ENCODE peak calls at places on chromosomes 2 and 18, in five cellular contexts. One of them, this sample, is unnamed. For H3K9me3, the result is how much of the 10 kb centered on the place peaks cover.

GRCh38 chr2:38508311-38509039 is 94.3 kb downstream of the HNRNPLL start:
- DNase-seq in Peyer's patch: peak
- DNase-seq in HCT116: peak
- DNase-seq in naive thymus-derived CD4-positive, alpha-beta T cell: peak
- DNase-seq in small intestine: peak
- DNase-seq in this sample: peak

GRCh38 chr2:129912066-129912820 is 67.2 kb upstream of the RAB6C start:
- DNase-seq in Peyer's patch: no peak
- DNase-seq in HCT116: no peak
- DNase-seq in naive thymus-derived CD4-positive, alpha-beta T cell: no peak
- DNase-seq in small intestine: no peak
- DNase-seq in this sample: no peak

GRCh38 chr2:128279786-128280701 is 38.6 kb downstream of the HS6ST1 start:
- DNase-seq in Peyer's patch: no peak
- DNase-seq in HCT116: no peak
- DNase-seq in naive thymus-derived CD4-positive, alpha-beta T cell: peak
- DNase-seq in small intestine: no peak
- DNase-seq in this sample: peak

GRCh38 chr2:112541315-112542122 is 746 bp upstream of the POLR1B start:
- DNase-seq in Peyer's patch: peak
- DNase-seq in HCT116: no peak
- DNase-seq in naive thymus-derived CD4-positive, alpha-beta T cell: no peak
- DNase-seq in small intestine: peak
- DNase-seq in this sample: peak

GRCh38 chr2:181686566-181687185 is 6.4 kb upstream of the NEUROD1 start:
- DNase-seq in Peyer's patch: no peak
- DNase-seq in HCT116: no peak
- DNase-seq in naive thymus-derived CD4-positive, alpha-beta T cell: no peak
- DNase-seq in small intestine: no peak
- DNase-seq in this sample: no peak

GRCh38 chr2:187349328-187349944 is 98.6 kb downstream of the CALCRL start:
- DNase-seq in Peyer's patch: no peak
- DNase-seq in HCT116: no peak
- DNase-seq in naive thymus-derived CD4-positive, alpha-beta T cell: no peak
- DNase-seq in small intestine: no peak
- DNase-seq in this sample: no peak

GRCh38 chr2:119377266-119377972 is 10.6 kb downstream of the DBI start:
- DNase-seq in Peyer's patch: no peak
- DNase-seq in HCT116: no peak
- DNase-seq in naive thymus-derived CD4-positive, alpha-beta T cell: no peak
- DNase-seq in small intestine: no peak
- DNase-seq in this sample: no peak

GRCh38 chr2:151289972-151290335 is 486 bp upstream of the NMI start:
- DNase-seq in Peyer's patch: peak
- DNase-seq in HCT116: no peak
- DNase-seq in naive thymus-derived CD4-positive, alpha-beta T cell: no peak
- DNase-seq in small intestine: no peak
- DNase-seq in this sample: no peak

GRCh38 chr2:56680971-56681631 is 497.3 kb downstream of the CCDC85A start:
- DNase-seq in Peyer's patch: no peak
- DNase-seq in HCT116: no peak
- DNase-seq in naive thymus-derived CD4-positive, alpha-beta T cell: no peak
- DNase-seq in small intestine: no peak
- DNase-seq in this sample: no peak

GRCh38 chr2:46967990-46968647 is 52.5 kb upstream of the MCFD2 start:
- DNase-seq in Peyer's patch: no peak
- DNase-seq in HCT116: peak
- DNase-seq in naive thymus-derived CD4-positive, alpha-beta T cell: no peak
- DNase-seq in small intestine: peak
- DNase-seq in this sample: no peak

GRCh38 chr2:216920150-216920846 is 60.4 kb upstream of the TNP1 start:
- DNase-seq in Peyer's patch: no peak
- DNase-seq in HCT116: no peak
- DNase-seq in naive thymus-derived CD4-positive, alpha-beta T cell: no peak
- DNase-seq in small intestine: no peak
- DNase-seq in this sample: no peak

GRCh38 chr18:3649559-3650426 is 199.8 kb downstream of the TGIF1 start:
- DNase-seq in Peyer's patch: no peak
- DNase-seq in HCT116: no peak
- DNase-seq in naive thymus-derived CD4-positive, alpha-beta T cell: no peak
- DNase-seq in small intestine: no peak
- DNase-seq in this sample: no peak

DNA sequence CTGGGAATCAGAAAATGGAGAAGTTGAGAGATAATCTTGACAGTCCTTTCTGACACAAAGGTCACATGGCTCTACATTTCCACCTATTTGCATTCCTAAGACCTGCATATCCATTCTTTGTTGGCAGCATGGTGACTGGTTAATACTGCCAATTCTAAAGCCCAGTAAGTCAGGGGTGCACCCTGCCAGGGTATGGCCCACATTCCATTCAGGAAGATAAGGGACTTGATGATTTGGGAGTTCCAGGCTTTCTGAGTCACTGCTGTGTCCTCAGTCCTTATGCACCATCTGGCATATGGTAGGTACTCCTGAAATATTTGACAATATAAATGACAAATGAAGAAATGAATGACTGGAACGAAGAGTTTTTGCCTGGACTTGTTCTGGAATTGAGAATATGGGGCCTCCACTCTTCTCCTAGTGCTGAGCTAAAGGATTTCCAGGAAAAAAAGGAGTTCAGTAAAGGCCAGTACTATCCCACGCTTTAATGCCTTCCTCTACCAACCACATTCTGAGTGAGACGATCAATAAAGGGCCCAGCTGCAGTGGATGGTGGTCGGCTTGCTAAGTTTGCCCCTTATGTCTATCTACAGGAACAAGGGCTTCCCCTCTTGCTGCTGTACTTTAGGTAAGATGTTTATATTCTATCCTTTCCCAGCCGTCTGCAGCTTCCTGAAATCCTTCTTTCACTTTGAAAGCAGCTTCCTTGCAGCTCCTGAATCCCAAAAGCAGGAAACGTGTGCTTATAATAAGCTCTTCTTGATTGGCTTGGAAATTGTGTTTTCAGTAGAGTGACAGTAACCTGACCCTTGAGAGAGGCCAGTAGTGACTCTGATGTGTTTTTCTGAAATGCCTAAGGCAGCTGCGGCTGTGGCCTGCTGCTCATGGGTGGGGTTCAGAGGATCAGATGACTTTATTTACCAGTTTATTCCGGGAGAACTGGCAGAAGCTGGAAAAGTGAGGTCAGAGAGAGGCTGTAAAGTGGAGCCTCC is 31.9 kb upstream of the EIF2AK3 start:
- DNase-seq in Peyer's patch: no peak
- DNase-seq in HCT116: no peak
- DNase-seq in naive thymus-derived CD4-positive, alpha-beta T cell: no peak
- DNase-seq in small intestine: peak
- DNase-seq in this sample: no peak
- H3K27ac ChIP-seq in Peyer's patch: peak
- H3K27ac ChIP-seq in HCT116: no peak
- H3K27ac ChIP-seq in naive thymus-derived CD4-positive, alpha-beta T cell: no peak
- H3K27ac ChIP-seq in small intestine: peak
- H3K27ac ChIP-seq in this sample: peak

GRCh38 chr18:9293948-9294347 is 40.6 kb upstream of the TWSG1 start:
- DNase-seq in Peyer's patch: no peak
- DNase-seq in HCT116: no peak
- DNase-seq in naive thymus-derived CD4-positive, alpha-beta T cell: no peak
- DNase-seq in small intestine: no peak
- DNase-seq in this sample: no peak
- H3K9me3 ChIP-seq in Peyer's patch: under half
- H3K9me3 ChIP-seq in HCT116: under half
- H3K9me3 ChIP-seq in naive thymus-derived CD4-positive, alpha-beta T cell: under half
- H3K9me3 ChIP-seq in small intestine: under half
- H3K9me3 ChIP-seq in this sample: under half

GRCh38 chr18:1663879-1664705 is 759.4 kb downstream of the ADCYAP1 start:
- DNase-seq in Peyer's patch: no peak
- DNase-seq in HCT116: peak
- DNase-seq in naive thymus-derived CD4-positive, alpha-beta T cell: peak
- DNase-seq in small intestine: peak
- DNase-seq in this sample: no peak

GRCh38 chr18:1659190-1659589 is 754.5 kb downstream of the ADCYAP1 start:
- DNase-seq in Peyer's patch: no peak
- DNase-seq in HCT116: no peak
- DNase-seq in naive thymus-derived CD4-positive, alpha-beta T cell: no peak
- DNase-seq in small intestine: no peak
- DNase-seq in this sample: no peak

GRCh38 chr18:1668284-1668683 is 763.6 kb downstream of the ADCYAP1 start:
- DNase-seq in Peyer's patch: no peak
- DNase-seq in HCT116: no peak
- DNase-seq in naive thymus-derived CD4-positive, alpha-beta T cell: no peak
- DNase-seq in small intestine: no peak
- DNase-seq in this sample: no peak

GRCh38 chr18:1665064-1665463 is 760.4 kb downstream of the ADCYAP1 start:
- DNase-seq in Peyer's patch: no peak
- DNase-seq in HCT116: no peak
- DNase-seq in naive thymus-derived CD4-positive, alpha-beta T cell: no peak
- DNase-seq in small intestine: no peak
- DNase-seq in this sample: no peak
- H3K27ac ChIP-seq in Peyer's patch: no peak
- H3K27ac ChIP-seq in HCT116: no peak
- H3K27ac ChIP-seq in naive thymus-derived CD4-positive, alpha-beta T cell: no peak
- H3K27ac ChIP-seq in small intestine: no peak
- H3K27ac ChIP-seq in this sample: no peak

GRCh38 chr2:143930891-143931290 is 589.0 kb downstream of the ZEB2 start:
- DNase-seq in Peyer's patch: no peak
- DNase-seq in HCT116: no peak
- DNase-seq in naive thymus-derived CD4-positive, alpha-beta T cell: no peak
- DNase-seq in small intestine: no peak
- DNase-seq in this sample: no peak
- H3K9me3 ChIP-seq in Peyer's patch: under half
- H3K9me3 ChIP-seq in HCT116: under half
- H3K9me3 ChIP-seq in naive thymus-derived CD4-positive, alpha-beta T cell: under half
- H3K9me3 ChIP-seq in small intestine: under half
- H3K9me3 ChIP-seq in this sample: under half

GRCh38 chr18:66792466-66792865 is 188.6 kb upstream of the CDH19 start:
- DNase-seq in Peyer's patch: no peak
- DNase-seq in HCT116: no peak
- DNase-seq in naive thymus-derived CD4-positive, alpha-beta T cell: no peak
- DNase-seq in small intestine: no peak
- DNase-seq in this sample: no peak
- H3K27ac ChIP-seq in Peyer's patch: no peak
- H3K27ac ChIP-seq in HCT116: no peak
- H3K27ac ChIP-seq in naive thymus-derived CD4-positive, alpha-beta T cell: no peak
- H3K27ac ChIP-seq in small intestine: no peak
- H3K27ac ChIP-seq in this sample: no peak

DNA sequence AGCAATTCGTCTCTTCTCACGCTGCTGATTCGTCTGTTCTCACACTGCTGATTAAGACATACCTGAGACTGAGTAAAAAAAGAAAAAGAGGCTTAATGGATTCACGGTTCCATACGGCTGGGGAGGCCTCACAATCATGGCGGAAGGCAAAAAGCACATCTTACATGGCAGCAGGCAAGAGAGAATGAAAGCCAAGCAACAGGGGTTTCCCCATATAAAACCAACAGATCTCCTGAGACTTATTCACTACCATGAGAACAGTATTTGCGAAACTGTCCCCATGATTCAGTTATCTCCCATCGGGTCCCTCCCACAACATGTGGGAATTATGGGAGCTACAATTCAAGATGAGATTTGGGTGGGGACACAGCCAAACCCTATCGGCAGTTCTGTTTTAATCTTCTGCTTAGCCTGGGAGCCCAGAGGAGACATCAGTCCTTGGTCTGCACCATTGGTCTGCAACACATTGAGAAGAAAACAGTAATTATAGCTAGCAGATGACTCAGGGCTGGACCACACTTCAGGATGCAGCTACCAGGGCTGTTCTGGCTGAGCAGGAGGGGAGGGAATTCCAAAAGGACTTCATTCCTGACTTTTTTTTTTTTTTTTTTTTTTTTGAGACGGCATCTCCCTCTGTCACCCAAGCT is 69.4 kb downstream of the CABLES1 start:
- DNase-seq in Peyer's patch: no peak
- DNase-seq in HCT116: no peak
- DNase-seq in naive thymus-derived CD4-positive, alpha-beta T cell: no peak
- DNase-seq in small intestine: no peak
- DNase-seq in this sample: peak
- H3K9me3 ChIP-seq in Peyer's patch: under half
- H3K9me3 ChIP-seq in HCT116: under half
- H3K9me3 ChIP-seq in naive thymus-derived CD4-positive, alpha-beta T cell: under half
- H3K9me3 ChIP-seq in small intestine: under half
- H3K9me3 ChIP-seq in this sample: under half

DNA sequence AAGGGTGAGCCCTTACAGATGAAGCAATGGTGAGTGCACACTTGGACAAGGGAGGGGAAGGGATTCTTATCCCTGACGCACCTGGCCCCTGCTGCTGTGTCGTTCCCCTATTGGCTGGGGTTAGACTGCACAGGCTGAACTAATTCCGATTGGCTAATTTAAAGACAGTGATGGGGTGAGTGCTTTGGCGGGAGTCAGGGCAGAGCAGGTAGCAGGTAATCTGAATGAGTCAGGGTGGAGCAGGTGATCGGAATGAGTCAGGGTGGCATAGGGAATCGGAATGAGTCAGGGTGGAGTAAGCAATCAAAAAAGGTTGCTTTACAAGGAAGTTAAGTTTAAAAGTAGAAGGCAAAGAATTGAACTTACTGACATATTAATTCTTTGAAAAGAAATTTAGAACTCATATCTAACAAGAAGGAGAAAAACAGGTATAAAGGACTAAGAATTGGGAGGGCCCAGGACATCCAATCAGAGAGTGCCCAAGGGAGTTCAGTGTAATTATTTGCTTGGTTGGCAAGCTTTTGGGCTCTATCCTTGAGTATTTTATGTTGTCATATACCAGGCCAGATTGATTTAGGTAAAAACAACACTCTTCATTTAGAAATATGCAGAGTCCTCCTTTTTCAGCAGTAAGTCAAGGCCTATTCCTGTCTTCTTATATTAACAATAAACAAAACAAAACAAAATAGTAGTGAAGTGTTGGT is 52.3 kb upstream of the RALBP1 start:
- DNase-seq in Peyer's patch: no peak
- DNase-seq in HCT116: peak
- DNase-seq in naive thymus-derived CD4-positive, alpha-beta T cell: no peak
- DNase-seq in small intestine: peak
- DNase-seq in this sample: no peak
- H3K27ac ChIP-seq in Peyer's patch: no peak
- H3K27ac ChIP-seq in HCT116: no peak
- H3K27ac ChIP-seq in naive thymus-derived CD4-positive, alpha-beta T cell: no peak
- H3K27ac ChIP-seq in small intestine: no peak
- H3K27ac ChIP-seq in this sample: no peak